ENCODE peak calls at places on chromosomes 4 and X, in six cellular contexts. X is MM.1S; N is stomach; O is CD4-positive, alpha-beta memory T cell; F is fibroblast of lung; K is aorta. H is an unnamed sample.

GRCh38 chr4:133801858-133802257 is 399.7 kb downstream of the PABPC4L start:
- DNase-seq in X (no peak), N (no peak), O (no peak), F (peak; percentile 6), K (no peak), H (no peak)

GRCh38 chrX:11792461-11793421 is 34.7 kb downstream of the MSL3 start:
- DNase-seq in X (peak; percentile 78), N (peak; percentile 52), O (peak; percentile 32), F (no peak), K (no peak), H (peak; percentile 0)

GRCh38 chr4:125735107-125735506 is 420.4 kb downstream of the FAT4 start:
- DNase-seq in X (no peak), N (no peak), O (no peak), F (peak; percentile 84), K (no peak), H (no peak)

GRCh38 chr4:54227261-54228063 is 1.6 kb upstream of the PDGFRA start:
- DNase-seq in X (no peak), N (no peak), O (no peak), F (peak; percentile 86), K (peak; percentile 82), H (no peak)

GRCh38 chr4:98903561-98903960 is 25.4 kb downstream of the EIF4E start:
- DNase-seq in X (no peak), N (no peak), O (no peak), F (no peak), K (no peak), H (no peak)

GRCh38 chr4:153197301-153197700 is 6.9 kb upstream of the TRIM2 start:
- DNase-seq in X (no peak), N (no peak), O (no peak), F (no peak), K (no peak), H (no peak)

GRCh38 chrX:108122748-108123147 is 31.2 kb downstream of the ATG4A start:
- DNase-seq in X (no peak), N (no peak), O (no peak), F (peak; percentile 29), K (no peak), H (no peak)

GRCh38 chr4:73019462-73020047 is 50.0 kb downstream of the COX18 start:
- DNase-seq in X (peak; percentile 53), N (no peak), O (peak; percentile 26), F (peak; percentile 63), K (no peak), H (peak; percentile 16)

GRCh38 chrX:101415180-101416130 is 7.4 kb downstream of the HNRNPH2 start:
- DNase-seq in X (peak; percentile 69), N (no peak), O (peak; percentile 69), F (peak; percentile 87), K (no peak), H (peak; percentile 75)

GRCh38 chrX:124406294-124407013 is 60.1 kb downstream of the SH2D1A start:
- DNase-seq in X (peak; percentile 66), N (peak; percentile 51), O (peak; percentile 49), F (peak; percentile 68), K (no peak), H (peak; percentile 63)

GRCh38 chrX:57156397-57157049 is 19.3 kb upstream of the SPIN2A start:
- DNase-seq in X (peak; percentile 28), N (peak; percentile 37), O (no peak), F (peak; percentile 8), K (no peak), H (no peak)

GRCh38 chr4:8291036-8291682 is 21.6 kb downstream of the HTRA3 start:
- DNase-seq in X (no peak), N (no peak), O (no peak), F (no peak), K (peak; percentile 65), H (no peak)

DNA sequence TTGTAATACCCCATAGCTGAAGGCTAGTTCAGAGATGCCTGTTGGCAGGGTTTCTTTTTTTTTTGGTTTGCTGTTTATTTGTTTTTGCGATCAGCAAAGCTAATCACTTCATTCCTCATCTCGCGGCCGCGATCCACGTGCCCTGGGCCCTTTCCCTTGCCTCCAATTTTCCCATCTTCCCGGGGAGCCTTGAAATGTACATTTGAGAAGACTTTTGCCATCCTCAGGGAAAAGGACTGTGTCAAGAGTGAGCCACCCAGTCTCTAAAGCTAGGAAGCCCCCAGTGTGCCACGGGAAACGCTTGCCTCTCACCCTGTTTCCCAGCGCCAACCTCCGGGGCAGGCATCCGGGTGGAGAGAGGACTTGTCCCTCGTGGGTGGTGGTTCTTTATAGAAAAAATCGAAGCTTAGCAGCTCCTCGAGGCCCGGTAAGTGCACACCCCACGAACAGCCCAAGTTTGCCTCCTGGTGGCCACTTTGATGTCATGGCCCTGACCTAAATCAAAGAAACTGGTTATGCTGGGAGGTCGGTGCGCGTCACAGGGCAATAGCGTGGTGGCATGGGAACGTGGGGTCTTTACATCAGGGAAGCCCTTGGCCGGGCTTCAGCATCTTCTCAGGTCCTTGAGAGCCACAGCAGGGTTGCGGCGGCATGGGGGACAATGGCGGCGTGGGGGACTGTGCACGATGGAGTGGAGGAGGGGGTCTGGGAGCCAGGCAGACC is 42.0 kb downstream of the MAP7D3 start:
- DNase-seq in X (peak; percentile 38), N (peak; percentile 44), O (peak; percentile 39), F (peak; percentile 72), K (peak; percentile 81), H (peak; percentile 46)
- H3K4me1 ChIP-seq in X (no peaks in the 10 kb centered on the region), N (peaks cover 31% of the 10 kb centered on the region), O (peaks cover 25% of the 10 kb centered on the region), F (peaks cover 6% of the 10 kb centered on the region), K (no peaks in the 10 kb centered on the region), H (no peaks in the 10 kb centered on the region)

GRCh38 chr4:143360838-143361237 is 24.2 kb downstream of the GAB1 start:
- DNase-seq in X (no peak), N (no peak), O (no peak), F (no peak), K (no peak), H (no peak)
- H3K4me1 ChIP-seq in X (peaks cover 48% of the 10 kb centered on the region), N (peaks cover 86% of the 10 kb centered on the region), O (peaks cover 15% of the 10 kb centered on the region), F (peaks cover 18% of the 10 kb centered on the region), K (peaks cover 30% of the 10 kb centered on the region), H (peaks cover 8% of the 10 kb centered on the region)

DNA sequence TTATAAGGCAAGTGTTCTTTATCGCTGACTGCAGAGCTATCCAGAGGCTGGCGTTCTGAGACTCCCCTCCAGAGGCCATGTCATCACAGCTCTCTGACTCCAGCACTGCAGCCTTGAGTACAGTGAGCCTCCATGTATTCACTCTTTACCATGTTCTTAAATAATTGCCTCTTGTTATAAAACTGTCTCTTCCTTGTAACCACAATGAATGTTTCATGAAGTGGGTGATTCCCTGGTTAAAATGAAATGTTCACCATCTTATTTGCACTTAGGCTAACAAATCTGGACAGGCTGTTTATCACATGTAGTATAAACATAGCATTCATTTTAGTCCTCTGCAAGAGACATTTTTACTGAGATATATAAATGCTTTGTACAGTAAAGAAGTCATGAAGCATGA is 43.8 kb downstream of the GUCY1B1 start:
- DNase-seq in X (no peak), N (no peak), O (no peak), F (peak; percentile 53), K (no peak), H (no peak)
- H3K4me1 ChIP-seq in X (no peaks in the 10 kb centered on the region), N (peaks cover 16% of the 10 kb centered on the region), O (no peaks in the 10 kb centered on the region), F (peaks cover 2% of the 10 kb centered on the region), K (peaks cover 2% of the 10 kb centered on the region), H (no peaks in the 10 kb centered on the region)

GRCh38 chr4:5753366-5753765 is 42.4 kb downstream of the EVC start:
- DNase-seq in X (no peak), N (no peak), O (no peak), F (no peak), K (no peak), H (no peak)

GRCh38 chr4:5755161-5755560 is 44.2 kb downstream of the EVC start:
- DNase-seq in X (no peak), N (no peak), O (no peak), F (no peak), K (no peak), H (no peak)

GRCh38 chr4:5754529-5754881 is 43.5 kb downstream of the EVC start:
- DNase-seq in X (no peak), N (no peak), O (no peak), F (no peak), K (no peak), H (no peak)

GRCh38 chr4:5752803-5753184 is 41.8 kb downstream of the EVC start:
- DNase-seq in X (no peak), N (no peak), O (no peak), F (no peak), K (no peak), H (no peak)

DNA sequence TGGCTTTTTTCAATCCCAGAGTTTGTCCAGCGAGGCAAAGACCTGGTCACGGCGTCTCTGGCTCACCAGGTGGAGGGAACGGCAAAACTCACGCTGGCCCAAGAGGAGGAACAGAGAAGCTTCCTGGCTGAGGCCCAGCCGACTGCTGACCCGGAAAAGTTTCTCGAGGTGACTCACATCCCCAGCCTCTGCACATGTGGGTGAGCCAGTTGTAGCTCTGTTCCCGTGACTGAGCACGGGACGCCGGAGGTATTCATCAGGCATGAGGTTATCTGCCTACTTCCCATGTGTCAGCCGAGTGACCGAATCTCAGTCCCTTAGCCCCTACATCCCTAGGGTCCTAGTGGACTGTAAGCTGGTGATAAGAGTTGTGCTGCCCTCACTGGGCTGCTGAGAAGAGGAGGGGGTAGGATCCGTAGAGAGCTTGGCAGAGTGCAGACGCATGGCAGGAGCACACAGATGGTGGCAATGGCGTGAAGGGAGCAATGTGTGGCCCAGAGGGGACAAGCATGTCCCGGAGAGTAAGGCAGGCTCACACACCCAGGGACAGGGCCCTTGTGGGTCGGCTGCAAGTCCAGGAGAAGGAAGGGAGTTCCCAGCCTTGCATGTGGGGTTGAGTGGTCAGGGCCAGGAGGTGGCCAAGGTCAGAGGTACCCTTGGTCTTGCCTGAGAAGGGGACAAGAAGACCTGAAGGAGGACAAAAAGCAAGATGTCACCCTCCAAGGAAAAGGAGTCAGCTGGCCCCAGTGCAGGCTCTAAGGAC is 42.9 kb downstream of the EVC start:
- DNase-seq in X (no peak), N (no peak), O (no peak), F (peak; percentile 87), K (no peak), H (no peak)
- H3K4me1 ChIP-seq in X (no peaks in the 10 kb centered on the region), N (no peaks in the 10 kb centered on the region), O (no peaks in the 10 kb centered on the region), F (peaks cover 16% of the 10 kb centered on the region), K (no peaks in the 10 kb centered on the region), H (no peaks in the 10 kb centered on the region)

DNA sequence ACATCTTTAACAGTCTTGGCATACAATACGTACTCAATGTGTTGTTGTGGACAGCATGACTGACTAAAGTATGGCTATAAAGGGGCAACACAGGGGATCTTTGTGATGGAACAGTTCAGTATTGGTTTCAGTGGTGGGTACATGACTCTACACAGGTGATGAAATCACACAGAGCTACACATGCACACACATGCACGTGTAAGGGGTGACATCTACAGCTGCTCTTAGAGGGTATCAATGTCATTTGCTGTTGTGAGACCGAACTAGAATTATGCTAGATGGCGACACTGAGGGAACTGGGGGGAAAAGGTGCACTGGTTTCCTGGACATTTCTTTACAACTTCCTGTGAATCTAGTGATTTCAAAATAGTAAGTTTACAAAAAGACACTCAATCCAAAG is 22.1 kb downstream of the GAB3 start:
- DNase-seq in X (no peak), N (no peak), O (no peak), F (no peak), K (no peak), H (no peak)
- H3K4me1 ChIP-seq in X (no peaks in the 10 kb centered on the region), N (peaks cover 68% of the 10 kb centered on the region), O (peaks cover 84% of the 10 kb centered on the region), F (peaks cover 26% of the 10 kb centered on the region), K (peaks cover 8% of the 10 kb centered on the region), H (no peaks in the 10 kb centered on the region)

GRCh38 chrX:47634871-47635575 is 5.3 kb upstream of the CFP start:
- DNase-seq in X (no peak), N (no peak), O (no peak), F (no peak), K (no peak), H (no peak)
- H3K4me1 ChIP-seq in X (peaks cover 4% of the 10 kb centered on the region), N (no peaks in the 10 kb centered on the region), O (peaks cover 6% of the 10 kb centered on the region), F (no peaks in the 10 kb centered on the region), K (no peaks in the 10 kb centered on the region), H (no peaks in the 10 kb centered on the region)

DNA sequence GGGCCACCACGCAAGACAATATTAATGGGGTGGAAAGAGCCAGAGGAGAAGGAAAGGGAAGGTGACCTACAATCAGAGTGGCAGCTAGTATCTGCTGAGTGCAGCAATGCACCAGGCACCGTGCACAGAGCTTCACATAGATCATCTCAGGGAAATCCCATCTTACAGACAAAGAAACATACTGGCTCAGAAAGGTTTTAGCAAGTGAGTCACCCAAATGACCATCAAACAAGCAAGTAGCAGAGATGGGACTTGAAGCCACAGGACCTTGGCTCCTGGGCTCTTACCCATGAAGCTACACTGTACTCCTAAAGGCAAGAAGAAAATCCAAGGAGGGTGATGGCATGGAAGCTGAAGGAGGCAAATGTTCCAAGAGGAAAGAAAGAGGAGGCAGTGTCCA is 6.8 kb downstream of the ANXA5 start:
- DNase-seq in X (no peak), N (no peak), O (no peak), F (peak; percentile 43), K (no peak), H (no peak)
- H3K4me1 ChIP-seq in X (no peaks in the 10 kb centered on the region), N (peaks cover 99% of the 10 kb centered on the region), O (peaks cover 17% of the 10 kb centered on the region), F (peaks cover 21% of the 10 kb centered on the region), K (peaks cover 19% of the 10 kb centered on the region), H (peaks cover 16% of the 10 kb centered on the region)